ENCODE peak calls at places on chromosomes 2 and 18, in four cellular contexts. One of them, this sample, is unnamed.

GRCh38 chr2:8337321-8337720 is 344.5 kb upstream of the ID2 start:
- DNase-seq in K562: no peak
- DNase-seq in HepG2: no peak
- DNase-seq in A549: no peak
- DNase-seq in this sample: no peak

GRCh38 chr2:27014771-27015433 is 17.9 kb upstream of the TMEM214 start:
- DNase-seq in HepG2: peak
- DNase-seq in A549: no peak
- DNase-seq in K562: no peak
- DNase-seq in this sample: no peak

GRCh38 chr2:196480653-196481322 is 158.7 kb upstream of the CCDC150 start:
- DNase-seq in HepG2: no peak
- DNase-seq in K562: no peak
- DNase-seq in A549: no peak
- DNase-seq in this sample: no peak

GRCh38 chr2:190088917-190089316 is 26.4 kb upstream of the MSTN start:
- DNase-seq in K562: peak
- DNase-seq in A549: peak
- DNase-seq in HepG2: peak
- DNase-seq in this sample: no peak

GRCh38 chr2:48249631-48250473 is 280.1 kb upstream of the STON1 start:
- DNase-seq in K562: no peak
- DNase-seq in A549: no peak
- DNase-seq in HepG2: peak
- DNase-seq in this sample: no peak

GRCh38 chr2:51695531-51695930 is 663.6 kb upstream of the NRXN1 start:
- DNase-seq in HepG2: no peak
- DNase-seq in A549: no peak
- DNase-seq in K562: no peak
- DNase-seq in this sample: no peak

GRCh38 chr2:12050381-12050780 is 303.9 kb downstream of the LPIN1 start:
- DNase-seq in HepG2: peak
- DNase-seq in K562: no peak
- DNase-seq in A549: peak
- DNase-seq in this sample: no peak

GRCh38 chr18:33440011-33440383 is 524 bp downstream of the CCDC178 start:
- DNase-seq in K562: peak
- DNase-seq in A549: peak
- DNase-seq in HepG2: no peak
- DNase-seq in this sample: peak

GRCh38 chr2:201363857-201364560 is 6.9 kb upstream of the FLACC1 start:
- DNase-seq in A549: peak
- DNase-seq in K562: peak
- DNase-seq in HepG2: peak
- DNase-seq in this sample: no peak

GRCh38 chr18:55321268-55322175 is 266.5 kb downstream of the TCF4 start:
- DNase-seq in K562: no peak
- DNase-seq in A549: peak
- DNase-seq in HepG2: no peak
- DNase-seq in this sample: no peak

GRCh38 chr2:134136702-134137101 is 117.2 kb upstream of the MGAT5 start:
- DNase-seq in K562: no peak
- DNase-seq in HepG2: no peak
- DNase-seq in A549: no peak
- DNase-seq in this sample: no peak

GRCh38 chr2:236674646-236675045 is 105.0 kb downstream of the ACKR3 start:
- DNase-seq in A549: no peak
- DNase-seq in K562: no peak
- DNase-seq in HepG2: no peak
- DNase-seq in this sample: no peak

GRCh38 chr2:45153126-45153525 is 143.9 kb upstream of the SIX2 start:
- DNase-seq in K562: no peak
- DNase-seq in HepG2: no peak
- DNase-seq in A549: no peak
- DNase-seq in this sample: no peak

GRCh38 chr2:85861180-85861579 is 27.6 kb downstream of the ST3GAL5 start:
- DNase-seq in K562: no peak
- DNase-seq in HepG2: no peak
- DNase-seq in A549: no peak
- DNase-seq in this sample: no peak

GRCh38 chr2:11647834-11648600 is 22.0 kb downstream of the NTSR2 start:
- DNase-seq in A549: no peak
- DNase-seq in K562: no peak
- DNase-seq in HepG2: no peak
- DNase-seq in this sample: no peak

GRCh38 chr18:70411307-70411706 is 122.5 kb downstream of the SOCS6 start:
- DNase-seq in A549: no peak
- DNase-seq in K562: no peak
- DNase-seq in HepG2: no peak
- DNase-seq in this sample: no peak

DNA sequence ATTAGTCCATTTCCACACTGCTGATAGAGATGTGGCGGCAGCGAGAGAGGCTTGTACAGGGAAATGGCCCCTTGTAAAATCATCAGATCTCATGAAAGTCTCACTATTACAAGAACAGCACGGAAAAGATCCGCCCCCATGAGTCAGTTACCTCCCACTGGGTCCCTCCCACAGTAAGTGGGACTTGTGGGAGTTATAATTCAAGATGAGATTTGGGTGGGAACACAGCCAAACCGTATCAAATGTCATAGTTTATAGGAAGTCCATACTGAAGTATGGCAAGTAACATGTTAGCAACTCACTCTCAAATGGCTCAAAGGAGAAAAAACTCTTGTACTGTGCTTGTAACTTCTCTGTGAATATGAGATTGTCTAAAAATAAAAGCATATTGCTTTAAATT is 56.1 kb downstream of the FARP2 start:
- DNase-seq in HepG2: no peak
- DNase-seq in K562: peak
- DNase-seq in A549: no peak
- DNase-seq in this sample: no peak
- TF ChIP-seq RNF2 in HepG2: no peak
- TF ChIP-seq RNF2 in K562: no peak
- TF ChIP-seq RNF2 in A549: no peak
- TF ChIP-seq RNF2 in this sample: no peak

GRCh38 chr2:72570401-72570800 is 255.4 kb downstream of the EXOC6B start:
- DNase-seq in A549: no peak
- DNase-seq in HepG2: peak
- DNase-seq in K562: no peak
- DNase-seq in this sample: no peak
- TF ChIP-seq RNF2 in A549: no peak
- TF ChIP-seq RNF2 in HepG2: no peak
- TF ChIP-seq RNF2 in K562: no peak
- TF ChIP-seq RNF2 in this sample: no peak

DNA sequence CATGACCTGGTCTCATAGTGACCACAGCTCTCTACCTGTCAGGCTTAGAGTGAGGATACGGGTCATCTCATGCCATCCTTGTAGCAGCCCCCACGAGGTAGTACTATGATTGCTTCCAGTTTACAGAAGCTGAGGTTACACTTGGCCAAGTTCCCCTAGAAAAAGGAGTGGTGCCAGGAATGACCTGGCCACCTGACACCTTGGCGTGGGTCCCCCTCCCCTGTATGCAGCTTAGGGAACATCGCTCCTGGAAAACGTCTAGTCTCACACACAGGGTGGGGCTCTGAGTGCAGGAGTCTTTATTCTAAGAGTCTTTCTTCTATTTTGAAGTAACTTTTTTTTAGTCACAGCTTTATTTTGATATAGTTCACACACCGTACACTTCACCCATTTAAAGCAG is 14.8 kb downstream of the NPPC start:
- DNase-seq in HepG2: no peak
- DNase-seq in K562: no peak
- DNase-seq in A549: no peak
- DNase-seq in this sample: no peak
- TF ChIP-seq RNF2 in HepG2: no peak
- TF ChIP-seq RNF2 in K562: no peak
- TF ChIP-seq RNF2 in A549: no peak
- TF ChIP-seq RNF2 in this sample: no peak

DNA sequence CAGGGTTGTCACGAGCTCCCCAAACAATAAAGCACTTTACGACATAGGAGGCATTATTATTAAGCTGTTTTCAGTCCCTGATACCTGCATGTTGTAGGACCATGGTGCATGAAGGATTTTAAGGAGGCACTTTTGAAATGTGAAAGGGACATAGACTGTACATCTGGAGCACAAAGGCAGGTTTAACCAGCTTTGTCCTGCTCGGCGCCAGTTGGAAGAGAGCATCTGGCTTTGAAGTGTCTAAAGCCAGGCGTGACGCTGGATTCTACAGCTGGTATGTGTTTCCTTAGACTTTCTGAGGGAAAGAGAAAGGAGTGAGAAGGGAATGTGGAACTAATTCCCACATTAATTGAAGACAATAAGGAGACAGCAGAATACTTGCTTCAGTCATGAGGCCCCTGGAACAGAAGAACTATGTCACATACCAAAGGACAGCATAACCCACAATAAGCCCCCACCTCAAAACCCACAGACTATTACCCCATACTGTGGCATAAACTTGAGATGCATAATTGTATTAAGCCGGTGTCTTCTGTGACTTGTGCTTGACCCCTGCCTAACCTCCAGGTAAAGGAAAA is 381.0 kb upstream of the MEX3C start:
- DNase-seq in A549: no peak
- DNase-seq in HepG2: no peak
- DNase-seq in K562: no peak
- DNase-seq in this sample: no peak
- TF ChIP-seq RNF2 in A549: no peak
- TF ChIP-seq RNF2 in HepG2: no peak
- TF ChIP-seq RNF2 in K562: no peak
- TF ChIP-seq RNF2 in this sample: no peak

DNA sequence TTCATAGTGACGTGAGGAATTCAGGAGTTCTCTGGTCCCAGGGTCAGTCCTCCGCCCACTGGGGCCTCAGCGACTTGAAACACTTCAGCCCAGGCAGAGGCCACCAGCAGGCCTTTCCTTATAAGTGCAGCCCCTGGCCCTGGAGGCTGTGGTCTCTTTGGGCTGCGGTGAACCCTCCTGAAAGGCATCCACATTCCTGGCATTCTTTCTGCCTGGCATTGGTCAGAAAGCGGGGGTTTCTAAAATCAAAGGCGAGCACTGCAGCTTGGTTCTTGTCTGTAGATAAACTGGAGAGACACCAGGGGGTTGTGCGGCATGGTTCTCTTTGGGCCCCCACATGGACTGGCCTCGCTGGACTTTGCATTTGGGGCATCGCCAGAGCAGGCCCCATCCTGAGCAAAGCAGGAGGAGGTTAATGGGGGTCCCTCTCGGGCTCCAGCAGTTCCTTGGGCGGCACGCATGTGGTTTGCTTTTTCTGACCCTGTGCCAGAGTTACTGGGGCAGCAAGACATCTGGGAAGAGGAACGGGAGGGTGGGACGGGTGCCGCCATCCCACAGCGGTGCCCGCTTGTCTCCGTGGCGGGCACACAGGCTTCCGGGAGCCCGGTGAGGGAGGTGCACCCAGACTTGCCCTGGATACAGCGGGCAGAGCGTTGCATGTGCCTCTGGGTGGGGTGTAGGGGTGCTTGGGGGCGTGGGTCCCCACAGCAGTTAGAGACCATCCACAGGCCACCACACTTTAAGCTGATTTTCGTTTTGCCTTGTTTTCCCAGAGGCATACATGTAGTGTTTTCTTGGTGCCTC is 44.9 kb downstream of the SH3BP4 start:
- DNase-seq in HepG2: peak
- DNase-seq in K562: no peak
- DNase-seq in A549: peak
- DNase-seq in this sample: peak
- TF ChIP-seq RNF2 in HepG2: no peak
- TF ChIP-seq RNF2 in K562: no peak
- TF ChIP-seq RNF2 in A549: no peak
- TF ChIP-seq RNF2 in this sample: no peak

DNA sequence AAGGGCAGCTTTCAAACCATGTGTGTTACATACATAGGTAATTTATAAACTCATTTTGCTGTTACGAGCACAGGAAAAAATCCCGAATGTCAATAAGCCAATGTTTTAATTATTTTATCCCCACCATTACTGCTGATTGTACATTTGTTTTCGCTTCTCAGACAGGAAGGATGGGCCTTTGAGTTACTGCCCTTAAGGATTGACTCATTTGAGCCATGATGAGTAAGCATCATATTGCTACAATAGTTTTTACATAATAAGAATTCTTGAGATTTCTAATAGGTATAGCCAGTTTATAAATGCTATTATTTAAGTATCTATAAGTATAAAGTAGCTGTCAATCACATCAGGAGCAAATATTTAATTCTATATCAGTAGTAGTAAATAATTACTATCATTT is 516.6 kb downstream of the XIRP2 start:
- DNase-seq in K562: no peak
- DNase-seq in HepG2: no peak
- DNase-seq in A549: no peak
- DNase-seq in this sample: no peak
- TF ChIP-seq RNF2 in K562: no peak
- TF ChIP-seq RNF2 in HepG2: no peak
- TF ChIP-seq RNF2 in A549: no peak
- TF ChIP-seq RNF2 in this sample: no peak

GRCh38 chr2:191316246-191316645 is 71.0 kb downstream of the MYO1B start:
- DNase-seq in K562: no peak
- DNase-seq in HepG2: no peak
- DNase-seq in A549: no peak
- DNase-seq in this sample: no peak
- TF ChIP-seq RNF2 in K562: no peak
- TF ChIP-seq RNF2 in HepG2: no peak
- TF ChIP-seq RNF2 in A549: no peak
- TF ChIP-seq RNF2 in this sample: no peak

GRCh38 chr2:242020196-242021004 is 150.9 kb downstream of the RTP5 start:
- DNase-seq in A549: no peak
- DNase-seq in K562: no peak
- DNase-seq in HepG2: peak
- DNase-seq in this sample: no peak
- TF ChIP-seq RNF2 in A549: no peak
- TF ChIP-seq RNF2 in K562: no peak
- TF ChIP-seq RNF2 in HepG2: no peak
- TF ChIP-seq RNF2 in this sample: no peak

This sample was measured in H1.